ENCODE peak calls at places on chromosomes 4 and X, in six cellular contexts. One of them, this sample, is unnamed. For H3K27me3, the result is how much of the 10 kb centered on the place peaks cover.

GRCh38 chr4:36241771-36242170 is 2.5 kb downstream of the ARAP2 start:
- DNase-seq in ovary: no peak
- DNase-seq in ascending aorta: no peak
- DNase-seq in fibroblast of lung: no peak
- DNase-seq in keratinocyte: no peak
- DNase-seq in psoas muscle: no peak
- DNase-seq in this sample: no peak

GRCh38 chrX:85112270-85112669 is 108.6 kb downstream of the APOOL start:
- DNase-seq in psoas muscle: no peak
- DNase-seq in keratinocyte: no peak
- DNase-seq in ovary: no peak
- DNase-seq in ascending aorta: no peak
- DNase-seq in fibroblast of lung: no peak
- DNase-seq in this sample: no peak

GRCh38 chrX:119477812-119478232 is 9.6 kb downstream of the SLC25A5 start:
- DNase-seq in psoas muscle: peak
- DNase-seq in fibroblast of lung: peak
- DNase-seq in ovary: peak
- DNase-seq in ascending aorta: no peak
- DNase-seq in keratinocyte: no peak
- DNase-seq in this sample: peak

GRCh38 chr4:11323771-11324170 is 104.9 kb downstream of the HS3ST1 start:
- DNase-seq in fibroblast of lung: no peak
- DNase-seq in keratinocyte: no peak
- DNase-seq in ovary: no peak
- DNase-seq in ascending aorta: no peak
- DNase-seq in psoas muscle: no peak
- DNase-seq in this sample: no peak

GRCh38 chr4:147714575-147715401 is 17.1 kb upstream of the ARHGAP10 start:
- DNase-seq in fibroblast of lung: peak
- DNase-seq in keratinocyte: no peak
- DNase-seq in psoas muscle: peak
- DNase-seq in ascending aorta: no peak
- DNase-seq in ovary: no peak
- DNase-seq in this sample: peak

GRCh38 chrX:96984538-96984937 is 100.8 kb downstream of the RPA4 start:
- DNase-seq in ovary: no peak
- DNase-seq in fibroblast of lung: no peak
- DNase-seq in keratinocyte: no peak
- DNase-seq in psoas muscle: no peak
- DNase-seq in ascending aorta: no peak
- DNase-seq in this sample: no peak

GRCh38 chr4:185839204-185839712 is 27.3 kb upstream of the SORBS2 start:
- DNase-seq in keratinocyte: peak
- DNase-seq in psoas muscle: peak
- DNase-seq in fibroblast of lung: peak
- DNase-seq in ascending aorta: no peak
- DNase-seq in ovary: peak
- DNase-seq in this sample: peak

GRCh38 chrX:20968996-20969395 is 405.2 kb upstream of the CNKSR2 start:
- DNase-seq in fibroblast of lung: peak
- DNase-seq in ascending aorta: no peak
- DNase-seq in keratinocyte: no peak
- DNase-seq in ovary: no peak
- DNase-seq in psoas muscle: no peak
- DNase-seq in this sample: no peak

GRCh38 chrX:77446029-77446585 is 1.1 kb upstream of the FGF16 start:
- DNase-seq in psoas muscle: peak
- DNase-seq in keratinocyte: no peak
- DNase-seq in ovary: no peak
- DNase-seq in ascending aorta: no peak
- DNase-seq in fibroblast of lung: no peak
- DNase-seq in this sample: no peak

GRCh38 chr4:8005814-8006215 is 66.2 kb upstream of the AFAP1 start:
- DNase-seq in psoas muscle: no peak
- DNase-seq in ascending aorta: no peak
- DNase-seq in fibroblast of lung: no peak
- DNase-seq in ovary: no peak
- DNase-seq in keratinocyte: no peak
- DNase-seq in this sample: no peak

GRCh38 chrX:110699109-110699508 is 96.5 kb downstream of the CHRDL1 start:
- DNase-seq in psoas muscle: no peak
- DNase-seq in keratinocyte: no peak
- DNase-seq in fibroblast of lung: peak
- DNase-seq in ovary: no peak
- DNase-seq in ascending aorta: no peak
- DNase-seq in this sample: no peak

GRCh38 chr4:82500830-82501229 is 61.0 kb downstream of the TMEM150C start:
- DNase-seq in ascending aorta: no peak
- DNase-seq in keratinocyte: no peak
- DNase-seq in fibroblast of lung: no peak
- DNase-seq in ovary: no peak
- DNase-seq in psoas muscle: no peak
- DNase-seq in this sample: no peak

GRCh38 chr4:2256156-2256731 is 5.7 kb downstream of the MXD4 start:
- DNase-seq in keratinocyte: no peak
- DNase-seq in psoas muscle: peak
- DNase-seq in ascending aorta: peak
- DNase-seq in fibroblast of lung: no peak
- DNase-seq in ovary: peak
- DNase-seq in this sample: no peak

GRCh38 chrX:37476571-37477188 is 94.8 kb upstream of the LANCL3 start:
- DNase-seq in ovary: no peak
- DNase-seq in keratinocyte: no peak
- DNase-seq in fibroblast of lung: no peak
- DNase-seq in psoas muscle: no peak
- DNase-seq in ascending aorta: no peak
- DNase-seq in this sample: no peak

GRCh38 chrX:39640866-39641265 is 456.9 kb downstream of the BCOR start:
- DNase-seq in ascending aorta: no peak
- DNase-seq in keratinocyte: no peak
- DNase-seq in fibroblast of lung: no peak
- DNase-seq in psoas muscle: no peak
- DNase-seq in ovary: no peak
- DNase-seq in this sample: no peak

GRCh38 chrX:69807400-69807799 is 191.5 kb downstream of the EDA start:
- DNase-seq in ovary: no peak
- DNase-seq in keratinocyte: no peak
- DNase-seq in fibroblast of lung: no peak
- DNase-seq in ascending aorta: no peak
- DNase-seq in psoas muscle: no peak
- DNase-seq in this sample: no peak

GRCh38 chrX:50712777-50713176 is 101.2 kb downstream of the SHROOM4 start:
- DNase-seq in keratinocyte: no peak
- DNase-seq in ascending aorta: no peak
- DNase-seq in psoas muscle: no peak
- DNase-seq in ovary: no peak
- DNase-seq in fibroblast of lung: no peak
- DNase-seq in this sample: no peak

GRCh38 chrX:70613295-70613694 is 168.7 kb downstream of the DLG3 start:
- DNase-seq in ascending aorta: no peak
- DNase-seq in psoas muscle: no peak
- DNase-seq in ovary: no peak
- DNase-seq in fibroblast of lung: peak
- DNase-seq in keratinocyte: no peak
- DNase-seq in this sample: peak

GRCh38 chr4:145909331-145909730 is 29.3 kb downstream of the ZNF827 start:
- DNase-seq in ascending aorta: no peak
- DNase-seq in keratinocyte: no peak
- DNase-seq in ovary: peak
- DNase-seq in psoas muscle: peak
- DNase-seq in fibroblast of lung: no peak
- DNase-seq in this sample: no peak

GRCh38 chrX:22855693-22856092 is 144.1 kb upstream of the DDX53 start:
- DNase-seq in psoas muscle: no peak
- DNase-seq in ovary: no peak
- DNase-seq in keratinocyte: no peak
- DNase-seq in fibroblast of lung: no peak
- DNase-seq in ascending aorta: no peak
- DNase-seq in this sample: no peak

GRCh38 chrX:77342028-77342427 is 105.2 kb upstream of the FGF16 start:
- DNase-seq in keratinocyte: no peak
- DNase-seq in fibroblast of lung: no peak
- DNase-seq in ascending aorta: no peak
- DNase-seq in ovary: no peak
- DNase-seq in psoas muscle: no peak
- DNase-seq in this sample: no peak

GRCh38 chrX:103614999-103615398 is 7.2 kb downstream of the TCEAL3 start:
- DNase-seq in keratinocyte: no peak
- DNase-seq in ovary: no peak
- DNase-seq in fibroblast of lung: no peak
- DNase-seq in psoas muscle: no peak
- DNase-seq in ascending aorta: no peak
- DNase-seq in this sample: no peak

GRCh38 chr4:5381981-5382441 is 326.3 kb downstream of the EVC2 start:
- DNase-seq in fibroblast of lung: peak
- DNase-seq in ascending aorta: no peak
- DNase-seq in ovary: no peak
- DNase-seq in psoas muscle: no peak
- DNase-seq in keratinocyte: no peak
- DNase-seq in this sample: peak

GRCh38 chr4:38179690-38180299 is 219.6 kb downstream of the PTTG2 start:
- DNase-seq in keratinocyte: no peak
- DNase-seq in ovary: peak
- DNase-seq in ascending aorta: no peak
- DNase-seq in psoas muscle: peak
- DNase-seq in fibroblast of lung: peak
- DNase-seq in this sample: no peak

GRCh38 chr4:77308843-77309242 is 151.8 kb downstream of the CCNG2 start:
- DNase-seq in fibroblast of lung: peak
- DNase-seq in ascending aorta: no peak
- DNase-seq in psoas muscle: no peak
- DNase-seq in keratinocyte: peak
- DNase-seq in ovary: no peak
- DNase-seq in this sample: no peak

GRCh38 chrX:22159071-22159470 is 113.6 kb upstream of the CBLL2 start:
- DNase-seq in psoas muscle: no peak
- DNase-seq in ascending aorta: no peak
- DNase-seq in fibroblast of lung: peak
- DNase-seq in keratinocyte: no peak
- DNase-seq in ovary: no peak
- DNase-seq in this sample: no peak

GRCh38 chr4:96642486-96642885 is 802.6 kb downstream of the PDHA2 start:
- DNase-seq in keratinocyte: no peak
- DNase-seq in fibroblast of lung: no peak
- DNase-seq in ovary: no peak
- DNase-seq in psoas muscle: no peak
- DNase-seq in ascending aorta: no peak
- DNase-seq in this sample: no peak

GRCh38 chr4:127383666-127384065 is 249.1 kb upstream of the INTU start:
- DNase-seq in psoas muscle: no peak
- DNase-seq in ascending aorta: no peak
- DNase-seq in ovary: no peak
- DNase-seq in keratinocyte: no peak
- DNase-seq in fibroblast of lung: no peak
- DNase-seq in this sample: no peak

GRCh38 chr4:17189322-17189721 is 290.9 kb upstream of the LDB2 start:
- DNase-seq in ovary: no peak
- DNase-seq in ascending aorta: no peak
- DNase-seq in psoas muscle: no peak
- DNase-seq in fibroblast of lung: peak
- DNase-seq in keratinocyte: no peak
- DNase-seq in this sample: peak

GRCh38 chr4:101171747-101172146 is 175.6 kb downstream of the PPP3CA start:
- DNase-seq in keratinocyte: no peak
- DNase-seq in ascending aorta: no peak
- DNase-seq in ovary: no peak
- DNase-seq in fibroblast of lung: peak
- DNase-seq in psoas muscle: no peak
- DNase-seq in this sample: no peak

GRCh38 chr4:25030283-25031076 is at the start of gene LGI2:
- DNase-seq in keratinocyte: no peak
- DNase-seq in ovary: peak
- DNase-seq in ascending aorta: peak
- DNase-seq in fibroblast of lung: peak
- DNase-seq in psoas muscle: no peak
- DNase-seq in this sample: no peak

GRCh38 chr4:39937683-39938268 is 39.9 kb downstream of the PDS5A start:
- DNase-seq in keratinocyte: no peak
- DNase-seq in psoas muscle: no peak
- DNase-seq in fibroblast of lung: peak
- DNase-seq in ascending aorta: no peak
- DNase-seq in ovary: no peak
- DNase-seq in this sample: no peak
- H3K4me3 ChIP-seq in keratinocyte: no peak
- H3K4me3 ChIP-seq in psoas muscle: no peak
- H3K4me3 ChIP-seq in fibroblast of lung: no peak
- H3K4me3 ChIP-seq in ascending aorta: no peak
- H3K4me3 ChIP-seq in ovary: no peak
- H3K4me3 ChIP-seq in this sample: no peak

GRCh38 chrX:100410901-100411801 is 1.1 kb upstream of the PCDH19 start:
- DNase-seq in psoas muscle: no peak
- DNase-seq in ascending aorta: no peak
- DNase-seq in keratinocyte: no peak
- DNase-seq in ovary: no peak
- DNase-seq in fibroblast of lung: no peak
- DNase-seq in this sample: no peak
- H3K27me3 ChIP-seq in psoas muscle: under half
- H3K27me3 ChIP-seq in ascending aorta: under half
- H3K27me3 ChIP-seq in keratinocyte: half or more
- H3K27me3 ChIP-seq in ovary: under half
- H3K27me3 ChIP-seq in fibroblast of lung: under half
- H3K27me3 ChIP-seq in this sample: under half

GRCh38 chrX:88135735-88136134 is 611.3 kb upstream of the CPXCR1 start:
- DNase-seq in fibroblast of lung: no peak
- DNase-seq in ovary: no peak
- DNase-seq in keratinocyte: no peak
- DNase-seq in ascending aorta: no peak
- DNase-seq in psoas muscle: no peak
- DNase-seq in this sample: no peak
- TF ChIP-seq CTCF in fibroblast of lung: no peak
- TF ChIP-seq CTCF in ovary: no peak
- TF ChIP-seq CTCF in keratinocyte: no peak
- TF ChIP-seq CTCF in ascending aorta: no peak
- TF ChIP-seq CTCF in psoas muscle: peak
- TF ChIP-seq CTCF in this sample: no peak

GRCh38 chrX:44898411-44899221 is 25.6 kb downstream of the KDM6A start:
- DNase-seq in keratinocyte: no peak
- DNase-seq in psoas muscle: no peak
- DNase-seq in ascending aorta: no peak
- DNase-seq in ovary: no peak
- DNase-seq in fibroblast of lung: peak
- DNase-seq in this sample: no peak

GRCh38 chrX:44896566-44897186 is 23.7 kb downstream of the KDM6A start:
- DNase-seq in ovary: no peak
- DNase-seq in fibroblast of lung: no peak
- DNase-seq in psoas muscle: no peak
- DNase-seq in ascending aorta: no peak
- DNase-seq in keratinocyte: no peak
- DNase-seq in this sample: no peak

GRCh38 chrX:44903107-44903506 is 30.1 kb downstream of the KDM6A start:
- DNase-seq in ovary: no peak
- DNase-seq in fibroblast of lung: peak
- DNase-seq in psoas muscle: no peak
- DNase-seq in ascending aorta: no peak
- DNase-seq in keratinocyte: peak
- DNase-seq in this sample: no peak

GRCh38 chrX:44891642-44892041 is 18.7 kb downstream of the KDM6A start:
- DNase-seq in ascending aorta: no peak
- DNase-seq in fibroblast of lung: no peak
- DNase-seq in ovary: no peak
- DNase-seq in keratinocyte: no peak
- DNase-seq in psoas muscle: no peak
- DNase-seq in this sample: no peak

GRCh38 chrX:44897539-44897938 is 24.6 kb downstream of the KDM6A start:
- DNase-seq in fibroblast of lung: no peak
- DNase-seq in ovary: no peak
- DNase-seq in keratinocyte: no peak
- DNase-seq in psoas muscle: no peak
- DNase-seq in ascending aorta: no peak
- DNase-seq in this sample: no peak
- H3K4me3 ChIP-seq in fibroblast of lung: no peak
- H3K4me3 ChIP-seq in ovary: no peak
- H3K4me3 ChIP-seq in keratinocyte: no peak
- H3K4me3 ChIP-seq in psoas muscle: no peak
- H3K4me3 ChIP-seq in ascending aorta: no peak
- H3K4me3 ChIP-seq in this sample: no peak